ENCODE peak calls at places on chromosomes 5 and 9, in six cellular contexts. J is iris pigment epithelial cell; W is stimulated activated CD4-positive, alpha-beta T cell treated with anti-CD3 and anti-CD28 coated beads, Interleukin-2, amount 100 ng/mL, for 48 hours; E is central memory CD8-positive, alpha-beta T cell; C is adipocyte; B is left cardiac atrium. X is an unnamed sample.

GRCh38 chr5:67515020-67515689 is 318.6 kb upstream of the CD180 start:
- DNase-seq in J (no peak), W (no peak), E (peak; percentile 53), C (no peak), B (no peak), X (no peak)

GRCh38 chr9:126317513-126317912 is 9.1 kb upstream of the MVB12B start:
- DNase-seq in J (no peak), W (no peak), E (peak; percentile 34), C (no peak), B (no peak), X (no peak)

GRCh38 chr5:459562-460412 is 16.8 kb downstream of the EXOC3 start:
- DNase-seq in J (no peak), W (no peak), E (no peak), C (no peak), B (peak; percentile 16), X (no peak)

GRCh38 chr5:174108765-174109164 is 63.3 kb downstream of the NSG2 start:
- DNase-seq in J (no peak), W (no peak), E (no peak), C (no peak), B (no peak), X (no peak)

GRCh38 chr5:24642022-24642421 is 2.8 kb downstream of the CDH10 start:
- DNase-seq in J (peak; percentile 46), W (no peak), E (no peak), C (peak; percentile 57), B (no peak), X (peak; percentile 2)

GRCh38 chr5:5932824-5933223 is 445.5 kb downstream of the MED10 start:
- DNase-seq in J (no peak), W (no peak), E (no peak), C (no peak), B (no peak), X (no peak)

GRCh38 chr5:16934669-16935068 is 1.4 kb downstream of the MYO10 start:
- DNase-seq in J (peak; percentile 59), W (no peak), E (no peak), C (peak; percentile 67), B (no peak), X (peak; percentile 43)

GRCh38 chr5:37396352-37396751 is 17.2 kb downstream of the WDR70 start:
- DNase-seq in J (no peak), W (no peak), E (no peak), C (no peak), B (no peak), X (no peak)

GRCh38 chr9:133848471-133848870 is 110.3 kb upstream of the SARDH start:
- DNase-seq in J (no peak), W (no peak), E (no peak), C (no peak), B (no peak), X (no peak)

GRCh38 chr9:128892223-128892892 is 10.4 kb downstream of the LRRC8A start:
- DNase-seq in J (peak; percentile 87), W (no peak), E (no peak), C (peak; percentile 85), B (peak; percentile 94), X (peak; percentile 94)

GRCh38 chr5:88394531-88395185 is 126.0 kb upstream of the TMEM161B start:
- DNase-seq in J (no peak), W (no peak), E (no peak), C (no peak), B (no peak), X (no peak)

GRCh38 chr5:134647750-134648424 is 698 bp upstream of the SEC24A start:
- DNase-seq in J (peak; percentile 72), W (peak; percentile 26), E (peak; percentile 34), C (peak; percentile 80), B (no peak), X (peak; percentile 93)

GRCh38 chr5:51378778-51379652 is 4.2 kb upstream of the ISL1 start:
- DNase-seq in J (peak; percentile 34), W (no peak), E (no peak), C (no peak), B (no peak), X (no peak)